ENCODE peak calls at places on chromosomes 13 and 19, in five cellular contexts. I is GM23338, R is OCI-LY7, W is GM23248, N is MM.1S. A is an unnamed sample.

GRCh38 chr13:76035711-76036110 is 399.6 kb downstream of the LMO7 start:
- DNase-seq in I (no peak), R (no peak), W (no peak), N (no peak), A (no peak)

GRCh38 chr19:40627486-40628279 is 26.5 kb downstream of the LTBP4 start:
- DNase-seq in I (peak; percentile 66), R (no peak), W (no peak), N (no peak), A (no peak)

GRCh38 chr13:98925949-98926348 is 51.9 kb downstream of the DOCK9 start:
- DNase-seq in I (peak; percentile 32), R (no peak), W (no peak), N (no peak), A (no peak)

GRCh38 chr19:44817725-44818469 is 9.0 kb downstream of the BCAM start:
- DNase-seq in I (no peak), R (no peak), W (no peak), N (no peak), A (no peak)

GRCh38 chr19:1069009-1069779 is 2.2 kb downstream of the ARHGAP45 start:
- DNase-seq in I (no peak), R (peak; percentile 78), W (no peak), N (peak; percentile 94), A (no peak)

GRCh38 chr13:92463134-92463533 is 763.5 kb upstream of the GPC6 start:
- DNase-seq in I (no peak), R (no peak), W (no peak), N (no peak), A (no peak)

GRCh38 chr13:110376120-110376519 is 69.0 kb downstream of the COL4A2 start:
- DNase-seq in I (no peak), R (no peak), W (no peak), N (no peak), A (no peak)

GRCh38 chr19:48660854-48661731 is 11.7 kb downstream of the NTN5 start:
- DNase-seq in I (peak; percentile 95), R (peak; percentile 99), W (peak; percentile 84), N (peak; percentile 93), A (peak; percentile 79)

GRCh38 chr19:45494261-45494916 is 2.5 kb downstream of the RTN2 start:
- DNase-seq in I (no peak), R (no peak), W (no peak), N (no peak), A (no peak)

GRCh38 chr13:110644892-110645521 is 29.7 kb downstream of the NAXD start:
- DNase-seq in I (peak; percentile 94), R (peak; percentile 64), W (peak; percentile 73), N (peak; percentile 27), A (peak; percentile 29)

GRCh38 chr19:50723069-50723468 is at the start of gene CLEC11A:
- DNase-seq in I (peak; percentile 51), R (no peak), W (peak; percentile 92), N (no peak), A (no peak)

GRCh38 chr19:45423589-45424190 is at the start of gene ERCC1:
- DNase-seq in I (peak; percentile 100), R (peak; percentile 96), W (peak; percentile 96), N (peak; percentile 98), A (peak; percentile 93)

GRCh38 chr13:30874561-30874960 is 31.5 kb upstream of the MEDAG start:
- DNase-seq in I (no peak), R (no peak), W (peak; percentile 62), N (no peak), A (no peak)

GRCh38 chr13:96492758-96493157 is 402.9 kb downstream of the HS6ST3 start:
- DNase-seq in I (no peak), R (no peak), W (no peak), N (no peak), A (no peak)

GRCh38 chr19:47471733-47472457 is at the start of gene SLC8A2:
- DNase-seq in I (peak; percentile 95), R (peak; percentile 34), W (peak; percentile 67), N (peak; percentile 61), A (peak; percentile 49)

GRCh38 chr13:94390881-94391280 is 88.6 kb downstream of the DCT start:
- DNase-seq in I (no peak), R (no peak), W (peak; percentile 20), N (no peak), A (no peak)

GRCh38 chr13:94400874-94401273 is 78.6 kb downstream of the DCT start:
- DNase-seq in I (no peak), R (no peak), W (no peak), N (no peak), A (no peak)

DNA sequence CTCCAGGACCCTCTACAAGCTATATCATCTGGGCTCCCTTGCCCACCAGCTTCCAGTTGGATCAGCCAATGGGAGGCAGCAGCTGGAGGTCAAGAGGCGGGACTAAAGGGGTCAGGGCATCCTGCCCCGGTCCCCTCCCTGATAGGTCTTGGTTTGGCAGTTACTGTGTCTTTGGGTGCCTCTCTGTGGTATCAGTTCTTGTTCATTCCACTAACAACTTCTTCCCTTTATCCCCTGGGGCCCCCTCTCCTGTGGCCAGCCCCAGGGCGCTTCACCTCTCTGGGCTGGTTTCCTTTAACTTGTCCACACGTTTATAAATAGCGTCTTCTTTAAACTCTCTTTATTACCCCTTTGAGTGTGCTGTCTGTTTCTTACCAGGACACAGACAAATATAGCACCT is 83.6 kb downstream of the DCT start:
- DNase-seq in I (no peak), R (no peak), W (no peak), N (no peak), A (no peak)
- TF ChIP-seq EZH2phosphoT487 in I (no peak), R (no peak), W (no peak), N (no peak), A (no peak)

GRCh38 chr13:49113526-49114286 is 106.4 kb upstream of the MLNR start:
- DNase-seq in I (no peak), R (no peak), W (peak; percentile 82), N (no peak), A (peak; percentile 21)

GRCh38 chr13:49110122-49110831 is 109.9 kb upstream of the MLNR start:
- DNase-seq in I (peak; percentile 91), R (peak; percentile 92), W (peak; percentile 94), N (no peak), A (peak; percentile 69)

GRCh38 chr13:49116873-49117272 is 103.3 kb upstream of the MLNR start:
- DNase-seq in I (no peak), R (no peak), W (no peak), N (no peak), A (no peak)

GRCh38 chr13:49108204-49108603 is 111.9 kb upstream of the MLNR start:
- DNase-seq in I (no peak), R (no peak), W (no peak), N (no peak), A (no peak)

DNA sequence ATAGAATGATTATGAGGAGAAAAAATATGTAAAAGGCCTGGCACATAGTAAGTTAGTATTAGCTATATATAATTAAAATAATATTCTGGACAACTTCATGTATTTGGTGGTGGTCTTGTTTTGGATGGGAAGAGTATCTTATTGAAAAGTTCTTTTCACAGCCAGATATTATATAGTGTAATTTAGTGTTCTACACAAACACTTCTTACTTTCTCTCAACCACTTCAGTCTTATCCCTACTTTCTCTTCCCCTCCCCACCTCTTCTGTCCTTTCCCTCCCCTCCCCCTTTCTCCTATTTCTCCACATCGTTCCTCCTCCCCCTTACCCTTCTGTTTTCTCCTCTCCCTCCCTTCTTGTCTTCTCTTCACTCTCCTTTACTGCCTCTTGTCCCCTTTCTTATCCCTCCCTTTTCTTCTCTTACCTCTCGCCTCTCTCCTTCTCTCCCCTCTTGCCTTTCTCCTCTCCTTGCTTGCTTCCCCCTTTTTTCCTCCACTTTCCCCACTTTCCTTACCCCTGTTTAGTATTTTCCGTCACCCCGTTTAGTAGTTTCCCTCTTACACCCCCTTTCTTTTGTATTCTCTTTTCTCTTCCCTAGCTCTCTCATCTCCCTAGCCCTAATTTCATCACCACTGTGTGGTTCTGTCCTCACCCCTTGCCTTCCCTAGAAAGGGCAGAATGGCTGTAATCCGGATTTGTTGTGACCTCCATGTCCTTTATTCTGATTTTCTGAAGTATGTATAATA is 107.2 kb upstream of the MLNR start:
- DNase-seq in I (peak; percentile 75), R (no peak), W (peak; percentile 14), N (no peak), A (no peak)
- TF ChIP-seq EZH2phosphoT487 in I (no peak), R (no peak), W (no peak), N (no peak), A (no peak)

GRCh38 chr19:35090160-35090794 is 25.3 kb upstream of the FXYD3 start:
- DNase-seq in I (peak; percentile 93), R (peak; percentile 84), W (peak; percentile 73), N (peak; percentile 16), A (peak; percentile 75)
- TF ChIP-seq EZH2phosphoT487 in I (no peak), R (no peak), W (no peak), N (no peak), A (no peak)

GRCh38 chr19:11137542-11138384 is 17.8 kb downstream of the SPC24 start:
- DNase-seq in I (peak; percentile 93), R (peak; percentile 57), W (peak; percentile 95), N (peak; percentile 51), A (peak; percentile 99)
- TF ChIP-seq EZH2phosphoT487 in I (no peak), R (no peak), W (no peak), N (no peak), A (no peak)

GRCh38 chr19:16876904-16877361 is 11.9 kb upstream of the F2RL3 start:
- DNase-seq in I (no peak), R (peak; percentile 12), W (no peak), N (peak; percentile 36), A (peak; percentile 56)
- TF ChIP-seq EZH2phosphoT487 in I (no peak), R (no peak), W (no peak), N (no peak), A (no peak)

GRCh38 chr19:4304509-4305252 is at the start of gene FSD1:
- DNase-seq in I (peak; percentile 88), R (peak; percentile 77), W (peak; percentile 81), N (no peak), A (peak; percentile 56)
- TF ChIP-seq EZH2phosphoT487 in I (no peak), R (no peak), W (no peak), N (no peak), A (no peak)

GRCh38 chr19:2394669-2395292 is 32.6 kb downstream of the TIMM13 start:
- DNase-seq in I (no peak), R (no peak), W (no peak), N (peak; percentile 92), A (no peak)

GRCh38 chr19:2389594-2389993 is 29.5 kb downstream of the TMPRSS9 start:
- DNase-seq in I (no peak), R (no peak), W (no peak), N (no peak), A (no peak)

GRCh38 chr19:2394054-2394668 is 33.2 kb downstream of the TIMM13 start:
- DNase-seq in I (no peak), R (peak; percentile 75), W (no peak), N (peak; percentile 89), A (no peak)

GRCh38 chr19:2392366-2392765 is 32.3 kb downstream of the TMPRSS9 start:
- DNase-seq in I (no peak), R (no peak), W (no peak), N (no peak), A (no peak)

GRCh38 chr19:2391118-2391725 is 31.2 kb downstream of the TMPRSS9 start:
- DNase-seq in I (peak; percentile 79), R (peak; percentile 86), W (peak; percentile 84), N (peak; percentile 88), A (peak; percentile 69)
- TF ChIP-seq EZH2phosphoT487 in I (no peak), R (no peak), W (no peak), N (no peak), A (no peak)

DNA sequence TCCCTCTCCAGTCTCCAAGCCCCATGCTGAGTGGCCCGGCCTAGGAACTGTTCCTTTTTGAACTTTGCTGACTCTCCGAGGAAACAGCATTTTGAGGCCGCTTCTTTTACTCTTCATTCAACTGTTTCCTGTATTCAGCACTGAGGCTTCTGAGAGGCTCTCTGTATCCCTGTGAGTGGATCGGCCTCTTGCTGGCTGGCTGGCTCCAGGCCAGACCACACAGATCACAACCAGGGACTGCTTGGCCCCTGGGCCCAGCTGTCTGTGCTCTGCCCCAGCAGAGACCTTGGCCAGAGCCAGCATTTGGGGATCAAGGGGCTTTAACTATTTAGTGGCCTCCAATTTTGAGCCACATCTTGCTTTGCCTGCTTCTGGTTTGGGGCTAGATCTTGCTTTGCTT is 75.6 kb upstream of the KL start:
- DNase-seq in I (no peak), R (no peak), W (peak; percentile 28), N (no peak), A (no peak)
- TF ChIP-seq EZH2phosphoT487 in I (no peak), R (no peak), W (no peak), N (no peak), A (no peak)

A was measured in PC-3.